ENCODE peak calls at places on chromosome 7, in six cellular contexts. V is OCI-LY7, O is GM06990, A is hepatocyte, Y is natural killer cell, K is mammary epithelial cell. S is an unnamed sample.
A peak's percentile ranks its signal among the peaks of the same experiment; 100 is the strongest.

GRCh38 chr7:114413741-114414140 is 874 bp upstream of the FOXP2 start:
- DNase-seq in O (no peak), V (no peak), Y (no peak), A (no peak), K (no peak), S (no peak)

GRCh38 chr7:157090485-157091165 is 48.1 kb upstream of the UBE3C start:
- DNase-seq in K (no peak), O (no peak), Y (no peak), A (no peak), V (no peak), S (no peak)

GRCh38 chr7:147300293-147300692 is 1183.7 kb downstream of the CNTNAP2 start:
- DNase-seq in K (no peak), O (no peak), A (no peak), Y (no peak), V (no peak), S (no peak)

GRCh38 chr7:68892211-68892610 is 706.1 kb upstream of the AUTS2 start:
- DNase-seq in O (no peak), A (peak; percentile 37), V (no peak), Y (no peak), K (no peak), S (no peak)

GRCh38 chr7:90391488-90391887 is 11.8 kb upstream of the CLDN12 start:
- DNase-seq in Y (no peak), O (no peak), A (no peak), K (no peak), V (no peak), S (no peak)

GRCh38 chr7:144011458-144012230 is 11.5 kb downstream of the OR6B1 start:
- DNase-seq in Y (no peak), O (no peak), V (no peak), A (no peak), K (peak; percentile 10), S (no peak)

GRCh38 chr7:3234051-3234450 is 67.0 kb upstream of the SDK1 start:
- DNase-seq in V (no peak), O (no peak), K (no peak), A (no peak), Y (no peak), S (no peak)

GRCh38 chr7:6148724-6149360 is 117.7 kb downstream of the ANKRD61 start:
- DNase-seq in K (no peak), A (no peak), V (no peak), O (no peak), Y (no peak), S (no peak)

GRCh38 chr7:83015921-83016320 is 146.8 kb downstream of the PCLO start:
- DNase-seq in V (no peak), Y (no peak), K (no peak), A (no peak), O (no peak), S (no peak)

GRCh38 chr7:75638607-75639070 is 100.1 kb downstream of the HIP1 start:
- DNase-seq in Y (no peak), V (no peak), K (peak; percentile 28), O (no peak), A (peak; percentile 69), S (no peak)

GRCh38 chr7:157008206-157009169 is 2.0 kb downstream of the MNX1 start:
- DNase-seq in A (no peak), O (no peak), Y (no peak), V (no peak), K (no peak), S (no peak)

GRCh38 chr7:70338061-70338460 is 739.8 kb downstream of the AUTS2 start:
- DNase-seq in O (no peak), Y (no peak), K (no peak), V (no peak), A (no peak), S (no peak)

GRCh38 chr7:12212051-12212485 is 974 bp downstream of the TMEM106B start:
- DNase-seq in A (peak; percentile 33), K (no peak), O (no peak), Y (no peak), V (no peak), S (no peak)

GRCh38 chr7:50347693-50348092 is 43.2 kb downstream of the IKZF1 start:
- DNase-seq in Y (no peak), A (no peak), K (no peak), V (no peak), O (no peak), S (no peak)

GRCh38 chr7:31055501-31055900 is 3.4 kb downstream of the ADCYAP1R1 start:
- DNase-seq in O (no peak), V (no peak), K (no peak), Y (no peak), A (no peak), S (no peak)

GRCh38 chr7:32588657-32589056 is 93.4 kb downstream of the AVL9 start:
- DNase-seq in Y (no peak), V (no peak), O (no peak), A (peak; percentile 16), K (peak; percentile 52), S (no peak)

GRCh38 chr7:140983802-140984201 is 30.9 kb downstream of the MRPS33 start:
- DNase-seq in V (peak; percentile 20), K (no peak), Y (no peak), O (no peak), A (no peak), S (no peak)

GRCh38 chr7:144819566-144819965 is 16.3 kb downstream of the TPK1 start:
- DNase-seq in A (no peak), V (no peak), O (no peak), K (no peak), Y (no peak), S (no peak)

GRCh38 chr7:101134399-101134980 is 7.6 kb downstream of the SERPINE1 start:
- DNase-seq in K (no peak), O (no peak), Y (no peak), A (no peak), V (no peak), S (no peak)

GRCh38 chr7:32958046-32959025 is 1.1 kb downstream of the FKBP9 start:
- DNase-seq in A (peak; percentile 10), Y (no peak), O (no peak), K (peak; percentile 65), V (no peak), S (no peak)

GRCh38 chr7:44235066-44235465 is 34.3 kb downstream of the YKT6 start:
- DNase-seq in A (no peak), V (no peak), Y (no peak), O (no peak), K (no peak), S (no peak)

GRCh38 chr7:44235582-44236332 is 35.0 kb downstream of the YKT6 start:
- DNase-seq in A (no peak), K (peak; percentile 49), O (no peak), Y (no peak), V (no peak), S (no peak)

GRCh38 chr7:44237696-44238095 is 36.9 kb downstream of the YKT6 start:
- DNase-seq in K (no peak), O (no peak), V (no peak), A (no peak), Y (no peak), S (no peak)

GRCh38 chr7:44238116-44238695 is 37.4 kb downstream of the YKT6 start:
- DNase-seq in K (no peak), V (no peak), Y (no peak), O (no peak), A (no peak), S (no peak)

DNA sequence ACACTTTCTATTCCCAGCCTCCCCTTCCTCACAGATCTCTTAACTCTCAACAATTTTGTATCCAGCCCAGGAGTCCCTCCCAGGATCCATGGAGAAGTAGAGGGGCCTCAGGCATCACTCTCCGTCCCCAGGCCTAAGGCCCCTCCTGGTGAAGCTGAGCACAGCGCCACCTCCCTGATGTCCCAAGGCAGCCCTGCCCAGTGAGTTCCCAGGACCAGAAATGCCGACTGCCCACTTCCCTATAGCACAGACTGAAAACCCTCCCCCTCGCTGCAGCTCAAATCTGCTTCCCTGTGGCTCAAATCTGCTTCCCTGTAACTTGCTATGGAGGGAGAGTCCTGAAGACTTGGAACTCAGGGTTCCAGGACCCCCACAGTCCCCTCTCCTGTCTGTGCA is 35.6 kb downstream of the YKT6 start:
- DNase-seq in Y (no peak), A (no peak), V (no peak), K (no peak), O (no peak), S (no peak)
- TF ChIP-seq CTCF in Y (no peak), A (no peak), V (no peak), K (no peak), O (no peak), S (no peak)

GRCh38 chr7:158494162-158494586 is 93.4 kb downstream of the PTPRN2 start:
- DNase-seq in K (no peak), Y (no peak), V (peak; percentile 50), O (no peak), A (no peak), S (no peak)
- TF ChIP-seq CTCF in K (no peak), Y (no peak), V (peak; percentile 70), O (no peak), A (no peak), S (no peak)

GRCh38 chr7:128387663-128388485 is 21.9 kb downstream of the IMPDH1 start:
- DNase-seq in O (no peak), A (peak; percentile 83), Y (peak; percentile 58), V (peak; percentile 77), K (peak; percentile 39), S (no peak)

GRCh38 chr7:128387216-128387615 is 22.6 kb downstream of the IMPDH1 start:
- DNase-seq in A (no peak), O (no peak), Y (no peak), V (no peak), K (no peak), S (no peak)

GRCh38 chr7:128390871-128391565 is 18.8 kb downstream of the IMPDH1 start:
- DNase-seq in K (no peak), Y (no peak), O (no peak), A (no peak), V (no peak), S (no peak)

GRCh38 chr7:128389815-128390329 is 19.9 kb downstream of the IMPDH1 start:
- DNase-seq in K (no peak), Y (no peak), V (no peak), A (no peak), O (no peak), S (no peak)

GRCh38 chr7:128389085-128389814 is 20.5 kb downstream of the IMPDH1 start:
- DNase-seq in Y (no peak), O (no peak), K (no peak), V (no peak), A (no peak), S (no peak)
- TF ChIP-seq CTCF in Y (no peak), O (peak; percentile 5), K (no peak), V (no peak), A (no peak), S (no peak)

GRCh38 chr7:142587578-142588191 is 161.6 kb upstream of the PRSS1 start:
- DNase-seq in Y (no peak), O (no peak), K (peak; percentile 68), V (peak; percentile 61), A (peak; percentile 66), S (no peak)
- TF ChIP-seq CTCF in Y (peak; percentile 21), O (peak; percentile 92), K (peak; percentile 87), V (peak; percentile 88), A (peak; percentile 49), S (peak; percentile 79)

S was measured in CD14-positive monocyte.